ENCODE peak calls at places on chromosome 21, in eight cellular contexts. One of them, this sample, is unnamed.

GRCh38 chr21:17730782-17731181 is 88.4 kb downstream of the C21orf91 start:
- DNase-seq in AG10803: peak; percentile 3
- DNase-seq in GM23338: no peak
- DNase-seq in fibroblast of pulmonary artery: peak; percentile 34
- DNase-seq in B cell: no peak
- DNase-seq in neural progenitor cell: no peak
- DNase-seq in IMR-90: no peak
- DNase-seq in dorsolateral prefrontal cortex: no peak
- DNase-seq in this sample: no peak

GRCh38 chr21:23127973-23128372 is 2129.8 kb downstream of the NCAM2 start:
- DNase-seq in AG10803: no peak
- DNase-seq in GM23338: peak; percentile 66
- DNase-seq in fibroblast of pulmonary artery: no peak
- DNase-seq in B cell: no peak
- DNase-seq in neural progenitor cell: no peak
- DNase-seq in IMR-90: no peak
- DNase-seq in dorsolateral prefrontal cortex: no peak
- DNase-seq in this sample: no peak

GRCh38 chr21:20902511-20902910 is 95.7 kb upstream of the NCAM2 start:
- DNase-seq in AG10803: no peak
- DNase-seq in GM23338: no peak
- DNase-seq in fibroblast of pulmonary artery: no peak
- DNase-seq in B cell: no peak
- DNase-seq in neural progenitor cell: no peak
- DNase-seq in IMR-90: no peak
- DNase-seq in dorsolateral prefrontal cortex: no peak
- DNase-seq in this sample: no peak

GRCh38 chr21:16709866-16710550 is 802.8 kb upstream of the CXADR start:
- DNase-seq in AG10803: peak; percentile 75
- DNase-seq in GM23338: peak; percentile 30
- DNase-seq in fibroblast of pulmonary artery: peak; percentile 71
- DNase-seq in B cell: no peak
- DNase-seq in neural progenitor cell: peak; percentile 15
- DNase-seq in IMR-90: peak; percentile 77
- DNase-seq in dorsolateral prefrontal cortex: no peak
- DNase-seq in this sample: no peak

GRCh38 chr21:37208056-37208705 is 59.0 kb downstream of the VPS26C start:
- DNase-seq in AG10803: peak; percentile 16
- DNase-seq in GM23338: no peak
- DNase-seq in fibroblast of pulmonary artery: no peak
- DNase-seq in B cell: peak; percentile 71
- DNase-seq in neural progenitor cell: no peak
- DNase-seq in IMR-90: no peak
- DNase-seq in dorsolateral prefrontal cortex: peak; percentile 79
- DNase-seq in this sample: peak; percentile 77

GRCh38 chr21:45403133-45403824 is 1.7 kb upstream of the COL18A1 start:
- DNase-seq in AG10803: no peak
- DNase-seq in GM23338: no peak
- DNase-seq in fibroblast of pulmonary artery: no peak
- DNase-seq in B cell: no peak
- DNase-seq in neural progenitor cell: no peak
- DNase-seq in IMR-90: no peak
- DNase-seq in dorsolateral prefrontal cortex: no peak
- DNase-seq in this sample: no peak

GRCh38 chr21:45152265-45152746 is 77.9 kb downstream of the ADARB1 start:
- DNase-seq in AG10803: no peak
- DNase-seq in GM23338: peak; percentile 60
- DNase-seq in fibroblast of pulmonary artery: no peak
- DNase-seq in B cell: peak; percentile 76
- DNase-seq in neural progenitor cell: peak; percentile 77
- DNase-seq in IMR-90: no peak
- DNase-seq in dorsolateral prefrontal cortex: no peak
- DNase-seq in this sample: peak; percentile 85

GRCh38 chr21:20004353-20004752 is 993.9 kb upstream of the NCAM2 start:
- DNase-seq in AG10803: no peak
- DNase-seq in GM23338: peak; percentile 28
- DNase-seq in fibroblast of pulmonary artery: no peak
- DNase-seq in B cell: no peak
- DNase-seq in neural progenitor cell: no peak
- DNase-seq in IMR-90: no peak
- DNase-seq in dorsolateral prefrontal cortex: no peak
- DNase-seq in this sample: no peak

GRCh38 chr21:36917487-36918158 is 48.8 kb downstream of the HLCS start:
- DNase-seq in AG10803: peak; percentile 40
- DNase-seq in GM23338: peak; percentile 77
- DNase-seq in fibroblast of pulmonary artery: peak; percentile 76
- DNase-seq in B cell: no peak
- DNase-seq in neural progenitor cell: peak; percentile 71
- DNase-seq in IMR-90: peak; percentile 75
- DNase-seq in dorsolateral prefrontal cortex: peak; percentile 22
- DNase-seq in this sample: no peak

GRCh38 chr21:18417361-18417760 is 13.8 kb upstream of the TMPRSS15 start:
- DNase-seq in AG10803: no peak
- DNase-seq in GM23338: no peak
- DNase-seq in fibroblast of pulmonary artery: no peak
- DNase-seq in B cell: no peak
- DNase-seq in neural progenitor cell: no peak
- DNase-seq in IMR-90: no peak
- DNase-seq in dorsolateral prefrontal cortex: no peak
- DNase-seq in this sample: no peak

GRCh38 chr21:29423521-29423920 is 124.8 kb downstream of the BACH1 start:
- DNase-seq in AG10803: no peak
- DNase-seq in GM23338: no peak
- DNase-seq in fibroblast of pulmonary artery: no peak
- DNase-seq in B cell: no peak
- DNase-seq in neural progenitor cell: no peak
- DNase-seq in IMR-90: no peak
- DNase-seq in dorsolateral prefrontal cortex: no peak
- DNase-seq in this sample: no peak

GRCh38 chr21:44253832-44254700 is 7.6 kb downstream of the DNMT3L start:
- DNase-seq in AG10803: no peak
- DNase-seq in GM23338: no peak
- DNase-seq in fibroblast of pulmonary artery: no peak
- DNase-seq in B cell: no peak
- DNase-seq in neural progenitor cell: peak; percentile 2
- DNase-seq in IMR-90: no peak
- DNase-seq in dorsolateral prefrontal cortex: no peak
- DNase-seq in this sample: no peak

GRCh38 chr21:21196087-21196486 is 197.9 kb downstream of the NCAM2 start:
- DNase-seq in AG10803: no peak
- DNase-seq in GM23338: no peak
- DNase-seq in fibroblast of pulmonary artery: no peak
- DNase-seq in B cell: no peak
- DNase-seq in neural progenitor cell: no peak
- DNase-seq in IMR-90: peak; percentile 39
- DNase-seq in dorsolateral prefrontal cortex: no peak
- DNase-seq in this sample: no peak

DNA sequence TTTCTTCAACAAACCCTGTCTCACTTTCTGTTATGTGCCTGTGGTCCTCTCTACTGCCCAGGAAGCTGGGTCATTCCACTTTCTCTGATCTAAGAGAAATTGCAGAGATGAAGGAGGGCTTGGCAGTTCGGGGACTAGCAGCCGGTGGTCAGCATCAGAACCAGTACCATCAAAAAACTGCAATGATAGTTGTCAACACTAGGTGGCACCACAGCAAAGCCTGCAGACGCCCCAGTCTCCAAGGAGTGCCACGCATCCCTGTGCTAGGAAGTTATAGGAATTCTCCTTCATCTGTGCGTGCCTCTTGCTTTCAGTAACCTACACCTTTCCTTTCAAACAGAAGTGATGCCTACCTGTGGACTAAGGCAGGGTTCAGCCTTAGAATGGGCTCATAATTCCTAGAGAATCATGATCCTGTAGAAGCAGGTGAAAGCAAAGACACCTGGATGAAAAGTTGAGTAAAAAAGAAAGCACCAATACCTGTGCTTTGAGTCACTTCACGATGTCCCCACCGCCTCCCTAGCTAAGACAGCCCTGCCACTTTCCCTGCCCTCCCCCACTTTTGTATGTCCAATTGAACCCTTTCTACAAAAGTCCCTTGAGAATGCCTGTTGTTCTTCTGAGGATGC is 129.2 kb downstream of the ADAMTS1 start:
- DNase-seq in AG10803: peak; percentile 51
- DNase-seq in GM23338: peak; percentile 87
- DNase-seq in fibroblast of pulmonary artery: peak; percentile 70
- DNase-seq in B cell: no peak
- DNase-seq in neural progenitor cell: peak; percentile 74
- DNase-seq in IMR-90: peak; percentile 51
- DNase-seq in dorsolateral prefrontal cortex: peak; percentile 44
- DNase-seq in this sample: peak; percentile 25
- TF ChIP-seq CTCF in AG10803: peak; percentile 89
- TF ChIP-seq CTCF in GM23338: peak; percentile 78
- TF ChIP-seq CTCF in fibroblast of pulmonary artery: peak; percentile 87
- TF ChIP-seq CTCF in B cell: peak; percentile 68
- TF ChIP-seq CTCF in neural progenitor cell: peak; percentile 80
- TF ChIP-seq CTCF in IMR-90: peak; percentile 66
- TF ChIP-seq CTCF in dorsolateral prefrontal cortex: peak; percentile 82
- TF ChIP-seq CTCF in this sample: peak; percentile 63

DNA sequence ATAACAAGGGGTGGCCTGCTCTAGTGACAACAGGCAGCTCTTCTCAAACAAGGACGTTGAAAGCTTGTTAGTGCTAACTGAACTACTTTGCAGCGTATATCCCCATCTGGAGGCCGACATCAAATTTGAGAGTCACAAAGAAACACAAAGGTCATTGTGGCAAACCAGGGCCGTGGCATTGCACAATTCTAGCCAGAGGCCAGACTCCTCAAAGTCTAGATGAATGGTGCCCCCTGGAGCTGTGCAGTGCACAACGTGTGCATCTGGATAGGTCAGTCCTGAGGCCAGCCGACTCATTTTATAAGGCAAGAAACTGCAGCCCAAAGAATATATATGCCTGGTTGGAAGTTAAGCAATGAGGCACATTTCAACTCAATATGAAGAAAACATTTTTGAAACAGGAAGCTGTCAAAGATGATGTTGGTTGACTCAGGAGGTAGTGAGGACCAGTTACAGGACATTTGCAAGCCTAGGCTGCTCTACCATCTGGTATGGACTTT is 459.3 kb upstream of the RUNX1 start:
- DNase-seq in AG10803: peak; percentile 58
- DNase-seq in GM23338: peak; percentile 85
- DNase-seq in fibroblast of pulmonary artery: peak; percentile 91
- DNase-seq in B cell: no peak
- DNase-seq in neural progenitor cell: peak; percentile 69
- DNase-seq in IMR-90: peak; percentile 65
- DNase-seq in dorsolateral prefrontal cortex: peak; percentile 12
- DNase-seq in this sample: no peak
- TF ChIP-seq CTCF in AG10803: peak; percentile 32
- TF ChIP-seq CTCF in GM23338: peak; percentile 54
- TF ChIP-seq CTCF in fibroblast of pulmonary artery: peak; percentile 47
- TF ChIP-seq CTCF in B cell: no peak
- TF ChIP-seq CTCF in neural progenitor cell: peak; percentile 45
- TF ChIP-seq CTCF in IMR-90: peak; percentile 36
- TF ChIP-seq CTCF in dorsolateral prefrontal cortex: peak; percentile 30
- TF ChIP-seq CTCF in this sample: peak; percentile 8

GRCh38 chr21:40507978-40508377 is 339.0 kb downstream of the DSCAM start:
- DNase-seq in AG10803: peak; percentile 15
- DNase-seq in GM23338: no peak
- DNase-seq in fibroblast of pulmonary artery: no peak
- DNase-seq in B cell: no peak
- DNase-seq in neural progenitor cell: no peak
- DNase-seq in IMR-90: peak; percentile 4
- DNase-seq in dorsolateral prefrontal cortex: no peak
- DNase-seq in this sample: no peak

GRCh38 chr21:40511976-40512375 is 335.0 kb downstream of the DSCAM start:
- DNase-seq in AG10803: peak; percentile 11
- DNase-seq in GM23338: no peak
- DNase-seq in fibroblast of pulmonary artery: no peak
- DNase-seq in B cell: no peak
- DNase-seq in neural progenitor cell: no peak
- DNase-seq in IMR-90: no peak
- DNase-seq in dorsolateral prefrontal cortex: no peak
- DNase-seq in this sample: no peak

GRCh38 chr21:40516336-40516735 is 330.6 kb downstream of the DSCAM start:
- DNase-seq in AG10803: no peak
- DNase-seq in GM23338: peak; percentile 52
- DNase-seq in fibroblast of pulmonary artery: no peak
- DNase-seq in B cell: no peak
- DNase-seq in neural progenitor cell: peak; percentile 23
- DNase-seq in IMR-90: no peak
- DNase-seq in dorsolateral prefrontal cortex: no peak
- DNase-seq in this sample: no peak

DNA sequence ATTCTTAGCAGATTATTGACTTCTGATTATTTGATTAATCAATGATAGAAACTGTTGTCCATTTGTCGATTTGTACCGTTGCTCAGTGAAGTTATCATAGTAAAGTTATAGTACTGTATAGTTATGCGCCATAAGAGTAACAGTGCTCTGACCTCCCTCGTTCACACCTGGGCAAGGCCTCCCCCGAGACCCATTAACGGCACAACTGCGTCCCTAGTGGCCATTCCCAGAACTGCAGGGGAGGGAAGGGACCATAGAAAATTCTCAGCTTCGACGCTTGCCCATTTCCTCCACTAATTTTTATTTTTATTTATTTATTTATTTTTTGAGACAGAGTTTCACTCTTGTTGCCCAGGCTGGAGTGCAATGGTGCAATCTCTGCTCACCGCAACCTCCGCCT is 334.4 kb downstream of the DSCAM start:
- DNase-seq in AG10803: no peak
- DNase-seq in GM23338: peak; percentile 48
- DNase-seq in fibroblast of pulmonary artery: no peak
- DNase-seq in B cell: no peak
- DNase-seq in neural progenitor cell: peak; percentile 16
- DNase-seq in IMR-90: no peak
- DNase-seq in dorsolateral prefrontal cortex: no peak
- DNase-seq in this sample: no peak
- TF ChIP-seq CTCF in AG10803: peak; percentile 20
- TF ChIP-seq CTCF in GM23338: peak; percentile 77
- TF ChIP-seq CTCF in fibroblast of pulmonary artery: peak; percentile 16
- TF ChIP-seq CTCF in B cell: peak; percentile 54
- TF ChIP-seq CTCF in neural progenitor cell: peak; percentile 67
- TF ChIP-seq CTCF in IMR-90: no peak
- TF ChIP-seq CTCF in dorsolateral prefrontal cortex: peak; percentile 35
- TF ChIP-seq CTCF in this sample: peak; percentile 29

GRCh38 chr21:42282715-42283114 is 32.5 kb downstream of the TFF3 start:
- DNase-seq in AG10803: no peak
- DNase-seq in GM23338: no peak
- DNase-seq in fibroblast of pulmonary artery: no peak
- DNase-seq in B cell: no peak
- DNase-seq in neural progenitor cell: no peak
- DNase-seq in IMR-90: no peak
- DNase-seq in dorsolateral prefrontal cortex: no peak
- DNase-seq in this sample: no peak

GRCh38 chr21:42279888-42280287 is 35.3 kb downstream of the TFF3 start:
- DNase-seq in AG10803: no peak
- DNase-seq in GM23338: no peak
- DNase-seq in fibroblast of pulmonary artery: no peak
- DNase-seq in B cell: no peak
- DNase-seq in neural progenitor cell: no peak
- DNase-seq in IMR-90: no peak
- DNase-seq in dorsolateral prefrontal cortex: no peak
- DNase-seq in this sample: no peak

GRCh38 chr21:42282021-42282420 is 33.2 kb downstream of the TFF3 start:
- DNase-seq in AG10803: no peak
- DNase-seq in GM23338: no peak
- DNase-seq in fibroblast of pulmonary artery: no peak
- DNase-seq in B cell: no peak
- DNase-seq in neural progenitor cell: no peak
- DNase-seq in IMR-90: no peak
- DNase-seq in dorsolateral prefrontal cortex: no peak
- DNase-seq in this sample: no peak

GRCh38 chr21:42280356-42281195 is 34.6 kb downstream of the TFF3 start:
- DNase-seq in AG10803: no peak
- DNase-seq in GM23338: no peak
- DNase-seq in fibroblast of pulmonary artery: no peak
- DNase-seq in B cell: no peak
- DNase-seq in neural progenitor cell: no peak
- DNase-seq in IMR-90: no peak
- DNase-seq in dorsolateral prefrontal cortex: no peak
- DNase-seq in this sample: no peak

GRCh38 chr21:42281196-42281680 is 34.0 kb downstream of the TFF3 start:
- DNase-seq in AG10803: no peak
- DNase-seq in GM23338: no peak
- DNase-seq in fibroblast of pulmonary artery: no peak
- DNase-seq in B cell: no peak
- DNase-seq in neural progenitor cell: no peak
- DNase-seq in IMR-90: no peak
- DNase-seq in dorsolateral prefrontal cortex: no peak
- DNase-seq in this sample: no peak
- TF ChIP-seq CTCF in AG10803: no peak
- TF ChIP-seq CTCF in GM23338: no peak
- TF ChIP-seq CTCF in fibroblast of pulmonary artery: no peak
- TF ChIP-seq CTCF in B cell: no peak
- TF ChIP-seq CTCF in neural progenitor cell: no peak
- TF ChIP-seq CTCF in IMR-90: no peak
- TF ChIP-seq CTCF in dorsolateral prefrontal cortex: no peak
- TF ChIP-seq CTCF in this sample: no peak

This sample was measured in GM13977.